ENCODE peak calls at places on chromosomes 2 and 18, in five cellular contexts. H is K562, B is IMR-90, U is caudate nucleus, X is right atrium auricular region. V is an unnamed sample.

GRCh38 chr2:234494361-234495075 is 2.4 kb downstream of the ARL4C start:
- DNase-seq in H (no peak), B (peak), U (no peak), X (no peak), V (no peak)

GRCh38 chr2:30371028-30371708 is 75.9 kb upstream of the LCLAT1 start:
- DNase-seq in H (no peak), B (no peak), U (no peak), X (no peak), V (no peak)

GRCh38 chr18:48994926-48995835 is 44.4 kb upstream of the SMAD7 start:
- DNase-seq in H (no peak), B (no peak), U (no peak), X (no peak), V (no peak)

GRCh38 chr2:102615620-102616436 is 3.5 kb upstream of the SLC9A2 start:
- DNase-seq in H (peak), B (peak), U (peak), X (no peak), V (peak)

GRCh38 chr2:15359716-15360531 is 201.2 kb downstream of the NBAS start:
- DNase-seq in H (no peak), B (peak), U (no peak), X (no peak), V (no peak)

GRCh38 chr2:187586091-187586632 is 31.9 kb upstream of the TFPI start:
- DNase-seq in H (no peak), B (peak), U (no peak), X (no peak), V (no peak)

GRCh38 chr2:72236445-72237067 is 88.9 kb upstream of the CYP26B1 start:
- DNase-seq in H (no peak), B (peak), U (no peak), X (no peak), V (no peak)

GRCh38 chr2:203782262-203782976 is 76.0 kb downstream of the CD28 start:
- DNase-seq in H (peak), B (peak), U (peak), X (peak), V (peak)

GRCh38 chr2:127104166-127104660 is 2.7 kb downstream of the BIN1 start:
- DNase-seq in H (no peak), B (no peak), U (no peak), X (no peak), V (no peak)

GRCh38 chr2:124254621-124255020 is 229.5 kb downstream of the CNTNAP5 start:
- DNase-seq in H (no peak), B (peak), U (no peak), X (no peak), V (no peak)

GRCh38 chr2:53969285-53970094 is 1.3 kb downstream of the PSME4 start:
- DNase-seq in H (peak), B (peak), U (no peak), X (no peak), V (no peak)

GRCh38 chr2:97726311-97727064 is 13.1 kb downstream of the ZAP70 start:
- DNase-seq in H (no peak), B (peak), U (no peak), X (no peak), V (no peak)

GRCh38 chr2:45585267-45585861 is 25.7 kb downstream of the SRBD1 start:
- DNase-seq in H (no peak), B (peak), U (no peak), X (no peak), V (no peak)

GRCh38 chr2:168255866-168256265 is 8.5 kb upstream of the STK39 start:
- DNase-seq in H (no peak), B (no peak), U (no peak), X (no peak), V (no peak)

GRCh38 chr18:55908790-55909408 is 320.9 kb upstream of the TCF4 start:
- DNase-seq in H (no peak), B (peak), U (no peak), X (no peak), V (no peak)

GRCh38 chr2:236603361-236604015 is 33.9 kb downstream of the ACKR3 start:
- DNase-seq in H (no peak), B (no peak), U (no peak), X (no peak), V (no peak)

GRCh38 chr2:241606186-241606585 is 30.8 kb downstream of the THAP4 start:
- DNase-seq in H (no peak), B (no peak), U (no peak), X (no peak), V (no peak)

GRCh38 chr2:48452108-48452507 is 77.8 kb upstream of the STON1 start:
- DNase-seq in H (peak), B (no peak), U (no peak), X (no peak), V (no peak)

GRCh38 chr2:48450936-48451602 is 78.9 kb upstream of the STON1 start:
- DNase-seq in H (no peak), B (no peak), U (no peak), X (no peak), V (no peak)

GRCh38 chr2:48450256-48450655 is 79.7 kb upstream of the STON1 start:
- DNase-seq in H (no peak), B (no peak), U (no peak), X (no peak), V (no peak)

GRCh38 chr2:48445091-48445725 is 84.7 kb upstream of the STON1 start:
- DNase-seq in H (no peak), B (no peak), U (no peak), X (no peak), V (no peak)

DNA sequence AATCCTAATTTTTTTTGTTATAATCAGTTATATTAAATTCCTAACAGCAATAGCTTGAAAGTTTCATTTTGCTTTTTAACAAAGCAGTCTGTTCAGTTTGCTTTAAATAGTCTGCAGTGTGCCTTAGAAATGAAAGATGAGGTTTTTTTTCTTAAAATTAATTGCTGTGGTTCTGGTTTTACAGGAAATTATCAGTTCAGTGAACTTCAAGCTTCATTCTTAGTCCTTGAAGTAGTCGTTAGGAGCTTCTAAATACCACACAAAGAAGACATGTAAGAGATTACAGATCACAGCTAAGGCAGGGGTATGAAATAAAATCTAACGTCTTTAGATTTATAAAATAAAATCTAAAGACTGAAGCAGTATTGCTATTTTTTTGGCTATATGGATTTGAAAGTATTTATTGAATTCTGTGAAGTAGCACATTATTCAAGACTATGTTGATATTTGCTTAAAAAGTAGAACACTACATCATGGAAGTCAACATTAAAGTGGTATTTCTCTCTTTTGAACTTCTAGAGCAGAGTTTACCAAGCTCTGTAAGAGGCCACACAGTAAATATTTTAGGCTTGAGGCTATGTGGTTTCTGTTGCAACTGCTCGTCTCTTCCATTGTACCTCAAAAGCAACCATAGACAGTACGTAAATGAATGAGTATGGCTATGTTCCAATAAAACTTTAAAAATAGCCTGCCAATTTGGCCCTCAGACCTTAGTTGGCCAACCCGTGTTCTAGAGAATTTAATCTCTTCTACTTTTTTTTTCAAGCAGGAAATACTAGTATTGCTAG is 81.5 kb upstream of the STON1 start:
- DNase-seq in H (no peak), B (peak), U (no peak), X (no peak), V (no peak)
- H3K27ac ChIP-seq in H (peak), B (no peak), U (no peak), X (peak), V (no peak)

GRCh38 chr2:69386376-69386775 is 651 bp downstream of the GFPT1 start:
- DNase-seq in H (no peak), B (no peak), U (no peak), X (no peak), V (no peak)

GRCh38 chr2:69386789-69387734 is at the start of gene GFPT1:
- DNase-seq in H (peak), B (peak), U (peak), X (peak), V (peak)

GRCh38 chr2:69389271-69389670 is 2.2 kb upstream of the GFPT1 start:
- DNase-seq in H (no peak), B (no peak), U (no peak), X (no peak), V (no peak)

GRCh38 chr2:69390001-69390400 is 3.0 kb upstream of the GFPT1 start:
- DNase-seq in H (no peak), B (no peak), U (no peak), X (no peak), V (no peak)

DNA sequence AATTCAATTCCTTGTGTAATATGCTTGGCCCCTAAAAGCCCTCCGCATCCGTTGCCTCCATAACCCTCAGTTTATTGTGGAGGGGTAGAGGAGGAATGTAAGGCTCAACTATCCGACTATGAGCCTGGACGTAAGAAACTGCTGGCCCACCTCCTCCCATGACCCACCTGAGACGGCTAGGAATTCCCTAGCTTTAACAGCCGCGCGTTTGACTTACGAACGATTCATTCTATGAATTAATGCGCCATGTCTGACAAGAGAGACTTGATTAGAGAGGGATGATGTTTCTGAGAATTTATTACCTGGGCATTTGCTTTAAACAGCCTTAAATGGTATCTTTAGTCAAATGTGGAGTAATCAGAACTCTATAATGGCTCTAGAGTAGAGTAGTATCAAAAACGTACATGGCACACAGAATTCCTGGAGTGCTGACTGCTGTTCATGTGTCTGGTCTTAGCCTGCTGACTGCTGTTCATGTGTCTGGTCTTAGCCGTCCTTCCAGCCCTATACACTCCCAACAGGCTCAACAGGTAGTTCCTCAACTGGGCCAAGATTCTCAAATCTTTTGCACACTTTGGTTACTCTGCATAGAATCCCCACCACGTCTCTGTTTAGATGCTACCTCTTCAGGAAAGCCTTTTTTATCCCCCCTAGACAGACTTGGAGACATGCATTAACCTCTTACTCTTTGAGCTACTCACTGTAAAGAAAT is 899 bp upstream of the GFPT1 start:
- DNase-seq in H (no peak), B (no peak), U (no peak), X (no peak), V (no peak)
- H3K27ac ChIP-seq in H (peak), B (peak), U (no peak), X (peak), V (no peak)

GRCh38 chr2:39516347-39517101 is 79.4 kb upstream of the MAP4K3 start:
- DNase-seq in H (no peak), B (peak), U (no peak), X (no peak), V (peak)

GRCh38 chr2:39517102-39517436 is 80.0 kb upstream of the MAP4K3 start:
- DNase-seq in H (no peak), B (no peak), U (no peak), X (no peak), V (no peak)

GRCh38 chr2:39514825-39515224 is 77.7 kb upstream of the MAP4K3 start:
- DNase-seq in H (no peak), B (no peak), U (no peak), X (no peak), V (no peak)

GRCh38 chr2:39515897-39516346 is 78.8 kb upstream of the MAP4K3 start:
- DNase-seq in H (no peak), B (no peak), U (no peak), X (no peak), V (no peak)

DNA sequence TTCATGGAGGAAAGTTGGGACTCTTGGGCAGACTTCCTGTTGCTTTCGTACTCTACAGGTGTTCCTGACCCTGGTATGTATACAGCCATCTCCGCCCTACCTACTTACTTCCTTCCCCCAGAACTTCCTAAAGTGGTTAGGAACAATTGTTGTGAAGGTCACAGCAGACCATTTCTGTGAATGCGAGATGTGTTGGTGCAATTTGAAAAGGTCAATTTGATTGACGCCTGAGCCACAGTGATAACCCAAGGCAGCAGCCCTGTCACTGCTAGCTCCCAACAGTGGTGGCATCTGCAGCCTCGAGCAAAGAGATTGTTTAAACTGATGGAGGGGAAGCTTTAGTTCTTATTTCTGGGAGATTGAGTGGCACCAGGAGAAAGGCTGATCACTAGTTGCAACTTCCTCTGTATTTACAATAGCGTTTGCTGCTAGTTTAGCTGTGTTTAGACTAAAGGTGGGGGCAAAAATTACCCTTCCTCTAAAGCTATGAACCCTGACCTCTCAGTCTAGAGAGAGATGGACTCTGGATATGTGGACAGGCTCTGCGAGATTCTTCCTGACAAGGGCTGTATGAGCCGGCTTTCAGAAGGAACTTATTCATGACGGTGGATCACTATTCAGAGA is 78.3 kb upstream of the MAP4K3 start:
- DNase-seq in H (peak), B (no peak), U (no peak), X (no peak), V (no peak)
- H3K27ac ChIP-seq in H (no peak), B (no peak), U (no peak), X (peak), V (peak)

GRCh38 chr2:11457935-11458334 is 8.0 kb downstream of the E2F6 start:
- DNase-seq in H (no peak), B (no peak), U (no peak), X (peak), V (no peak)

GRCh38 chr2:11459816-11460215 is 6.1 kb downstream of the E2F6 start:
- DNase-seq in H (no peak), B (no peak), U (no peak), X (no peak), V (no peak)

GRCh38 chr2:11454824-11455223 is 11.1 kb downstream of the E2F6 start:
- DNase-seq in H (no peak), B (no peak), U (no peak), X (no peak), V (no peak)

GRCh38 chr2:11458753-11459152 is 7.2 kb downstream of the E2F6 start:
- DNase-seq in H (no peak), B (no peak), U (no peak), X (peak), V (no peak)

GRCh38 chr2:11456251-11456650 is 9.7 kb downstream of the E2F6 start:
- DNase-seq in H (no peak), B (no peak), U (no peak), X (no peak), V (no peak)
- H3K27ac ChIP-seq in H (no peak), B (no peak), U (no peak), X (no peak), V (no peak)

DNA sequence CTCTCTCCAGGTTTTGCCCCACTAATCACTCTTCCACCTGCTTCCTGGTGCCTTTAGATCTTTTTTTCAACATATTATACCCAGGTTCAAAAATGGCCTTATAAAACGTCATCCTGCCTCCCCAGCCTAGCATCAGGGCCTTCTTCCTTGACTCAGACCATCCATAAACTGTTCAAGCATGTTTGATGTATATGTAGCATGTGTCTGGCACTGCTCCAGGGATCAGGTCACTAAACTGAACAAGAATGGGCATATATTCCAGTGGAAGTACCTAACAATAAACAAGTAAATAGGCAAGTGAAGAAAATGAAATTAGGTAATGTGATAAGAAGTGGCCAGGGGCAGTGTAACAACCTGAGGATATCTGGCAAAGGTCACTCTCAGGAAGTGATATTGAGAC is 141.2 kb downstream of the TRIB2 start:
- DNase-seq in H (no peak), B (no peak), U (no peak), X (no peak), V (no peak)
- H3K27ac ChIP-seq in H (no peak), B (peak), U (no peak), X (no peak), V (no peak)

DNA sequence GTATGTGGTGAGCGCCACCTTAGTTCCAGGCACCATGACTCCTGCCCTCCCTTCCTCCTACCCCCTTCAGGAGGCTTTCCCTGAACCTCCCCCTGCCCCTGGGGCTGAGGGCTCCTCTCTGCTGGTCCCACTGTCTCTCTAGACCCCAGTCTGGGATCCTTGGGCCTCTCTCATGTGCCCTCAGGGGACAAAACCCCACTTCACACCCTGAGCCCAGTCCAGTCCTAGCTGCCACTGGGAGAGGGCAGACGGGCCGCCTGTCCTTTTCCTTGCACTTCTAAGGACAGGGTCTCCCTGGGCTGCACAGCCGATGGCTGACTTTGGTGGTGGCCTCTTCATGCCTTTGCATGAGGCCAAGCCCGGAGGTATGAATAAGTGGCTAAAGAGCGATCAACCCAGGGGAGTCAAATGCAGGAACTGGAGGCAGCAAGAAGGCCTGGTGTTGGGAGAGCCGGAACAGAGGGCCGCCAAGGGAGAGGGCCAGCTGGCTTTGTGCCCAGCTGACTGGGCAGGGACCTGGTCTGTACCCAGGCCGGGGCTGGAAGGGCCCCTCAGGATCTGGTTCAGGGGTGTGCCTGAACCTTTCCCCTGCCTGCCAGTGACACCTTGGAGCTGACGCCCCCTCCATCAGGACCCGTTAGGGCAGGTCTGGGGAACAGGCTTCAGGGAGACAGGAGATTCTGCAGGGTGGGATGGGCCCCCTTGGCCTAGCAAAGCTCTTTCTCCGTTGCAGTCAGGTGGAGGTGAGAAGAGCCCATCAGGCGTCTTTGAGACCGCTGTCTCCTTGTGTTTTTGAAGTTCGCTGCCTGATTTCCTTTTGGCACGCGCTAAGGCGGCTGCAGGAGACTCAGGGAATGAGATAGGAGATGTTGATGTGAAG is 29.6 kb downstream of the GLI2 start:
- DNase-seq in H (no peak), B (peak), U (no peak), X (no peak), V (no peak)
- H3K27ac ChIP-seq in H (no peak), B (peak), U (no peak), X (peak), V (no peak)

DNA sequence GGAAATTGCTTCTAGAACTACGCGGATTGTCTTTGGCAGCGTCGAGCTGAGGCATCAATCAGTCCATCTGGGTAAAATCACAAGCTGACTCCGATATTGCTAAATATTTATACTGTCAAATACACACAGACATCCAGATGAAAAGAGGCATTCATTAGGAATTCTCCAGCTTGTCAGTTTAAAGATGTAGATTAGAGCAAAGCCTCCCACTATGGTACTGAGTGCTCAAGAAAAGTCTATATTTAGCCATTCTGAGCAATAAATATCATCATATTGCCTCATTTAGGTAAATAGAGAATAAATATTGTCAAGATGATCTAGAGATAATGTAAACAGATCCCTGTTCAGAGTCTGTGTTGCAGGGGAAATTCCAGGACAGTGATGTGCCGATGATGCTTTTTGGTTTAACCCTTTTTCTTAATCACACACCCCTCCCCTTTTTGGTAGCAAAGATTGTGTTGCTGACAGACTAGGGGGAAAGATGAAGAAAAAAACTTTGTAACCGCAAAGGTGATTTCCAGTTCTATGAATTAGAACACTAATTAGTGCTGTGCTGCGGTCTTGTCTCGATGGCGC is 171.9 kb downstream of the PTGR3 start:
- DNase-seq in H (no peak), B (peak), U (no peak), X (no peak), V (no peak)
- H3K27ac ChIP-seq in H (no peak), B (no peak), U (no peak), X (no peak), V (no peak)

V was measured in iPS DF 6.9.